ENCODE peak calls at places on chromosomes 3 and 15, in eight cellular contexts. D, S, Q, U, X, N, A and M are unnamed samples.

GRCh38 chr3:160564205-160564922 is 1.0 kb downstream of the KPNA4 start:
- DNase-seq in D (no peak), S (no peak), Q (peak), U (peak), X (no peak), N (no peak), A (no peak), M (no peak)

GRCh38 chr15:63982381-63982854 is 63.9 kb downstream of the DAPK2 start:
- DNase-seq in D (no peak), S (no peak), Q (no peak), U (no peak), X (no peak), N (no peak), A (no peak), M (no peak)

GRCh38 chr3:155069729-155070128 is 10.4 kb upstream of the MME start:
- DNase-seq in D (no peak), S (no peak), Q (no peak), U (no peak), X (no peak), N (no peak), A (no peak), M (no peak)

GRCh38 chr3:158105710-158106438 is at the start of gene SHOX2:
- DNase-seq in D (no peak), S (peak), Q (peak), U (peak), X (no peak), N (peak), A (no peak), M (no peak)

GRCh38 chr15:74007820-74008371 is 13.4 kb downstream of the PML start:
- DNase-seq in D (no peak), S (no peak), Q (no peak), U (no peak), X (no peak), N (no peak), A (no peak), M (no peak)

GRCh38 chr15:44136991-44137477 is 58.0 kb downstream of the FRMD5 start:
- DNase-seq in D (no peak), S (no peak), Q (no peak), U (no peak), X (no peak), N (no peak), A (no peak), M (no peak)

GRCh38 chr3:52017467-52018065 is 21.9 kb upstream of the RPL29 start:
- DNase-seq in D (no peak), S (no peak), Q (peak), U (no peak), X (no peak), N (no peak), A (no peak), M (no peak)

GRCh38 chr3:108124337-108125150 is 33.7 kb upstream of the CD47 start:
- DNase-seq in D (peak), S (no peak), Q (no peak), U (no peak), X (peak), N (no peak), A (no peak), M (peak)

GRCh38 chr3:193826126-193826795 is 233.3 kb downstream of the OPA1 start:
- DNase-seq in D (no peak), S (no peak), Q (peak), U (no peak), X (no peak), N (no peak), A (no peak), M (no peak)

GRCh38 chr3:114519415-114519814 is 225.6 kb downstream of the TIGIT start:
- DNase-seq in D (peak), S (no peak), Q (peak), U (no peak), X (no peak), N (no peak), A (no peak), M (no peak)

GRCh38 chr3:147915057-147915456 is 505.9 kb downstream of the ZIC1 start:
- DNase-seq in D (no peak), S (peak), Q (no peak), U (no peak), X (no peak), N (no peak), A (no peak), M (no peak)

GRCh38 chr3:194830401-194830800 is 144.7 kb downstream of the FAM43A start:
- DNase-seq in D (no peak), S (no peak), Q (no peak), U (no peak), X (no peak), N (no peak), A (no peak), M (no peak)

GRCh38 chr3:143830063-143830462 is 18.2 kb downstream of the SLC9A9 start:
- DNase-seq in D (no peak), S (no peak), Q (no peak), U (no peak), X (no peak), N (no peak), A (no peak), M (no peak)

GRCh38 chr15:78065284-78065872 is 12.1 kb downstream of the TBC1D2B start:
- DNase-seq in D (no peak), S (peak), Q (peak), U (no peak), X (no peak), N (no peak), A (peak), M (no peak)

GRCh38 chr15:99100245-99101173 is 4.4 kb upstream of the SYNM start:
- DNase-seq in D (no peak), S (peak), Q (peak), U (peak), X (no peak), N (peak), A (peak), M (no peak)

GRCh38 chr15:83855956-83856355 is 202.0 kb downstream of the ADAMTSL3 start:
- DNase-seq in D (no peak), S (no peak), Q (no peak), U (no peak), X (no peak), N (no peak), A (no peak), M (no peak)

GRCh38 chr15:68330911-68331310 is 53.4 kb downstream of the FEM1B start:
- DNase-seq in D (no peak), S (no peak), Q (no peak), U (no peak), X (no peak), N (no peak), A (no peak), M (no peak)

GRCh38 chr3:159472611-159473010 is 516.0 kb upstream of the IL12A start:
- DNase-seq in D (no peak), S (no peak), Q (no peak), U (no peak), X (no peak), N (no peak), A (no peak), M (no peak)

GRCh38 chr3:14847613-14848541 is 29.1 kb downstream of the FGD5 start:
- DNase-seq in D (no peak), S (no peak), Q (peak), U (no peak), X (no peak), N (no peak), A (no peak), M (no peak)

GRCh38 chr3:58659051-58659675 is 7.4 kb downstream of the FAM3D start:
- DNase-seq in D (no peak), S (no peak), Q (peak), U (no peak), X (no peak), N (no peak), A (no peak), M (no peak)